ENCODE peak calls at places on chromosomes 13 and 19, in six cellular contexts. G is Panc1, O is esophagus muscularis mucosa, B is transverse colon, J is upper lobe of left lung, X is SK-N-SH. R is an unnamed sample.

GRCh38 chr19:47518139-47518538 is 3.3 kb upstream of the NAPA start:
- DNase-seq in G (no peak), O (no peak), B (peak), J (no peak), X (no peak), R (no peak)

GRCh38 chr13:41075034-41075433 is 13.7 kb downstream of the WBP4 start:
- DNase-seq in J (no peak), B (no peak), O (no peak), G (no peak), X (peak), R (no peak)

GRCh38 chr19:35757231-35757748 is 461 bp upstream of the HSPB6 start:
- DNase-seq in X (peak), G (no peak), J (peak), O (peak), B (peak), R (peak)

GRCh38 chr19:44684892-44685847 is 13.8 kb upstream of the CEACAM16 start:
- DNase-seq in O (no peak), X (no peak), J (peak), G (no peak), B (peak), R (no peak)

GRCh38 chr13:91904597-91904996 is 506.2 kb downstream of the GPC5 start:
- DNase-seq in O (no peak), J (no peak), G (no peak), B (no peak), X (no peak), R (no peak)

GRCh38 chr13:109844396-109844795 is 58.0 kb upstream of the IRS2 start:
- DNase-seq in O (no peak), J (peak), G (no peak), X (no peak), B (no peak), R (no peak)

GRCh38 chr19:11420894-11421606 is 1.9 kb upstream of the RGL3 start:
- DNase-seq in O (no peak), G (no peak), X (no peak), B (no peak), J (peak), R (no peak)

GRCh38 chr13:45332831-45333219 is 8.2 kb downstream of the TPT1 start:
- DNase-seq in X (no peak), B (no peak), O (no peak), G (no peak), J (no peak), R (no peak)

GRCh38 chr19:1295169-1296012 is 9.7 kb downstream of the EFNA2 start:
- DNase-seq in B (no peak), J (no peak), O (no peak), G (no peak), X (peak), R (no peak)

GRCh38 chr19:15210323-15210774 is 9.6 kb upstream of the NOTCH3 start:
- DNase-seq in O (no peak), G (no peak), X (no peak), B (no peak), J (peak), R (no peak)

GRCh38 chr19:13044160-13044853 is 49.0 kb downstream of the NFIX start:
- DNase-seq in G (no peak), B (no peak), X (no peak), O (no peak), J (no peak), R (no peak)

GRCh38 chr19:11018743-11019142 is 57.9 kb downstream of the SMARCA4 start:
- DNase-seq in O (no peak), B (no peak), J (peak), G (no peak), X (no peak), R (no peak)

GRCh38 chr13:106348032-106348431 is 187.4 kb downstream of the EFNB2 start:
- DNase-seq in O (no peak), B (no peak), X (no peak), J (no peak), G (no peak), R (no peak)

GRCh38 chr19:13553880-13554400 is 47.7 kb upstream of the CACNA1A start:
- DNase-seq in J (no peak), G (no peak), B (no peak), O (no peak), X (no peak), R (no peak)

GRCh38 chr19:24054044-24054935 is 32.7 kb upstream of the ZNF254 start:
- DNase-seq in O (no peak), G (peak), J (no peak), X (no peak), B (no peak), R (no peak)

GRCh38 chr13:113649212-113649611 is 8.8 kb downstream of the ATP4B start:
- DNase-seq in G (no peak), J (peak), X (no peak), B (peak), O (no peak), R (peak)

GRCh38 chr19:2475018-2475701 is 767 bp upstream of the GADD45B start:
- DNase-seq in J (peak), O (no peak), B (peak), G (no peak), X (peak), R (no peak)

DNA sequence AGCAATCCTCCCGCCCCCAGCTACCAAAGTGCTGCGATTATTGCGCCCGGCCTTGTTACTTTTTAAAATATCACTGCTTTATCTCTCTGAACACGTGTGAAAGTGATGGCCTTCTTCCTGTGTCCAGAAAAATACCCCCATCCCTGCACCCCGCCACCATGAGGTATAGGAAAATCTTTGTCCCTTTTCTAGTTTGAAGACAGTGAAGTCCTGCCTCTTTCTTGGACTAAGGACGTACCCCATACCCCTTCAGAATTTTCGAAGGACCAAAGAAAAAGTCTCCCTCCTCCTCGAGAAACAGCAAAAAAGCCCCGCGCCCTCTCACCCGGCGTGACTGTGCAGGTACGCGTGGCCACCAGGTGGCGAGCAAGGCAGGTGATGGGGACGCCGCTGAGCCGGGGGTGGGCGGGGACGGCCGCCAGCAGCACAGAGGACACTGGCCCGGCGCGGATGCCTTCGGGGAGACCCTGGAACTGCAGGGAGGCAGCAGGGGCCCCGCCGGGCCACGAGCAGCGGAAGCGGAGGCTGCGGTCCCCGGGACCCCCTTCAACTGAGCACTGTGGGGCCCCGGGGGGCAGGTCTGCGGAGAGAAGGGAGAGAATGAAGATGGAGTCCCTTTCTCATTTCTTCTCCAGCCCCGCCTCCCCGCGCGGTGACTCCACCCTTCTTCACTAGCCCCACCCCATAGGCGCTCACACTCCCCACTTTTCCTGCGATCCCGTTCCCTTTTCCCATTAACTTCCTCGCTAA is 3.2 kb downstream of the VSIG10L start:
- DNase-seq in X (peak), B (peak), G (no peak), O (peak), J (peak), R (peak)
- H3K27ac ChIP-seq in X (peak), B (peak), G (peak), O (peak), J (peak), R (peak)

GRCh38 chr13:51729853-51730553 is 74.0 kb downstream of the DHRS12 start:
- DNase-seq in B (peak), X (no peak), G (no peak), O (no peak), J (no peak), R (no peak)
- TF ChIP-seq POLR2AphosphoS5 in B (peak), X (no peak), G (no peak), O (no peak), J (no peak), R (no peak)

DNA sequence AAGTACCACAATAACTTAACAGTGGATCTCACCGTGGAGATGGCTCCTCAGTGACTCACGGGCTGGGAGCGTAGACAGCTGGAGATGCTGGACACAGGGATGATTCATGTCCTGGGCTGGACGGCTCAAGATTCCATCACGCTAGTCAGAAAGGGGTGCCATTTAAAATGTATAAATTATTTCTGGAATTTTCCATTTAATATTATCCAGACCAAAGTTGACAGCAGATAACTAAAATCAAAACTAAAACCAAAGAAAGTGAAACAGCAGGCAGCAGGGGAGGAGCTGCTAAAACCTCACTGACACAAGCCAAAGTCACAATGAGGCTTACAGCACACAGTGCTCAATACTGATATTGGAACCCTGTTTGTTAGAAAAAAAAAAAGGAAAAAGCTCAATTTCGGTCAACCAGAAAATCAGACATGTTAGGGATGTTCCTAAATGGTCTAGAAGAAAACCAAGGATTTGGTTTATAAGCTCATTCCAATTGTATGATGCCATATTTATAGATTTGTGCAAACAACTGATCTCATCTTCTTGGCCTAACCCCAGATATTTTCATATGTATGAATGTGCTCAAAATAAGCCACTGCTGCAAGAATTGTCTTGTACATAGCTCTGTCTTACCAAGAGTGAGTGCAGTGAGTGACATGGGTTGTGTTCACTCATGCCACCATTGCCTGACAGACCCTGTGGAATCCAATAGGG is 111.8 kb downstream of the SACS start:
- DNase-seq in X (no peak), J (no peak), B (peak), G (peak), O (no peak), R (no peak)
- H3K27ac ChIP-seq in X (peak), J (no peak), B (peak), G (no peak), O (peak), R (no peak)

GRCh38 chr13:29923554-29924481 is 73.4 kb upstream of the UBL3 start:
- DNase-seq in J (peak), G (peak), O (no peak), B (peak), X (peak), R (peak)
- TF ChIP-seq POLR2AphosphoS5 in J (peak), G (no peak), O (peak), B (peak), X (no peak), R (peak)

GRCh38 chr13:54592201-54592600 is 1563.6 kb downstream of the OLFM4 start:
- DNase-seq in G (no peak), J (no peak), O (no peak), B (no peak), X (no peak), R (no peak)
- H3K27ac ChIP-seq in G (no peak), J (no peak), O (no peak), B (no peak), X (no peak), R (no peak)

GRCh38 chr19:4064551-4065260 is 2.0 kb downstream of the ZBTB7A start:
- DNase-seq in O (no peak), B (peak), X (peak), J (peak), G (no peak), R (no peak)

GRCh38 chr19:4064073-4064550 is 2.6 kb downstream of the ZBTB7A start:
- DNase-seq in G (no peak), J (peak), O (no peak), X (peak), B (peak), R (no peak)

GRCh38 chr19:4066176-4066606 is 508 bp downstream of the ZBTB7A start:
- DNase-seq in O (no peak), G (no peak), J (no peak), B (peak), X (no peak), R (no peak)

GRCh38 chr19:4066682-4067395 is at the start of gene ZBTB7A:
- DNase-seq in J (peak), B (peak), G (no peak), X (peak), O (no peak), R (peak)

DNA sequence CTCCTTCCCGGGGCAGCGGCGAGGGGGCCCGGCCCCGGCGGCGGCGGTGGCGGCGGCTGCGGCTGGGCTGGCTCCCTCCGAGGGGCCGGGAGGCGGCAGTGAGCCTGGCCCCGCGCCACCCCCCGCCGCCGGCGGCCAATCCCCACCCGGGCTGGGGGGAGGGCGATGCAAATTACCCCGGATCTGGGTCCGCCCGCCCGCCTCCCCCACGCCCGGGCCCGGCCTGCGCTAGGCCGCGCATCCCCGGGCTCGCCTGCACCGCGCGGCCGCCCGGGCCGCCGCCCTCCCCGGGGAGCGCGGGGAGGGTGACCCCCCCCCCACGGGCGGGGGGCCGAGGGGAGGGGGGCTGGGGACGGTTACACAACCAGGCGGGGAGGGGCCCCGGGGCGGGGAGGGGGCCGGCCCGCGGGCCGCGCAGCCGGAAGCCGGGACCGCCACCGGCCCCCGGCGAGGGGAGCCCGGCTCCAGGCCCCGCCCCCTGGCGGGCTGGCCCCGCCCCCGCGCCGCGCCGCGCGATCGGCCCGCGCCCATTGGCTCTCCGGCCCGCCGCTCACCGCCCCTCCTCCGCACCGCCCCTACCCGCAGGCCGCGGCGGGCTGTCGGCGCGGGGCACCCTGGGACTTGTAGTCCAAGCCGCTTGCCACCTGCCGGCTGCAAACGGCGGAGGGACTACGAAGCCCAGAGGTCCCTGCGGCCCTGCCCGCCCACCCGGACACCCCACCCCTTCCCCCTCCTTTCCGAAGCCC is 1.1 kb downstream of the ZBTB7A start:
- DNase-seq in X (peak), O (peak), J (peak), G (peak), B (peak), R (peak)
- TF ChIP-seq POLR2AphosphoS5 in X (no peak), O (peak), J (peak), G (no peak), B (peak), R (no peak)

DNA sequence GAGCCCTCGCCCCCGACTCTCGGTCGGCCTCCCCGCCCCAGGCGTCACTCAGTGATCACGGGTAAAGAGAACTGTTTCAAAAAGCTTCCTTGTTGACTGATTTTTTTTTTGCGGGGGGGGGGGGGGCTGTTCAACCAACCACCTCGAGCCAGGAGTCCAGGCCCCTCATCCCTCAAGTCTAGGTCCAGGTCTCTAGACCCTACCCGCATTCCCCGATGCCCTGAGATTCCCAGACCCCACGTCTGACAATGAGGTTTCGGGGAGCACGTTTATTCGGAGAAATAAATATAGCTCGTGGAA is 4.3 kb downstream of the HRC start:
- DNase-seq in O (no peak), G (no peak), J (no peak), X (no peak), B (no peak), R (no peak)
- H3K27ac ChIP-seq in O (peak), G (peak), J (peak), X (peak), B (peak), R (peak)

DNA sequence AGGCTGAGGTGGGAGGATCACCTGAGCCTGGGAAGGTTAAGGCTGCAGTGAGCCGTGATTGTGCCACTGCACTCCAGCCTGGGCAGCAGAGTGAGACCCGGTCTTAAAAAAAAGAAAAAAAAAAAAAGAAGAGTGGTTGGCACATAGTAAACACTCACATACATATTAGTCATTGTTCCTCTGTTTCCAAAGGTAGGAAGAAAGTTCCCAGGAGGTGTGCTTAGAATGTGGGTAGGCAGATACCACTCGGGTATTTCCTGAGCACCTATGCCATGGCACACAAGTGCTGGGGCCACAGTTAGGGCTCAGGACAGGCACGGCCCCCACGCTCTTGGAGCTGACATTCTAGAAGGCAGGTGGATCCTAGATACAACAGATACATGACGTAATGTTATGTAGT is 41.4 kb downstream of the SIPA1L3 start:
- DNase-seq in J (peak), O (no peak), X (no peak), G (no peak), B (no peak), R (no peak)
- TF ChIP-seq POLR2AphosphoS5 in J (no peak), O (no peak), X (no peak), G (no peak), B (no peak), R (no peak)